ENCODE peak calls at places on chromosomes 7 and 10, in five cellular contexts. I is MM.1S, U is HL-60, A is iPS DF 6.9, O is SHP77. D is an unnamed sample.

GRCh38 chr7:45151131-45151684 is 6.4 kb upstream of the RAMP3 start:
- DNase-seq in I (no peak), U (no peak), A (no peak), O (no peak), D (no peak)

GRCh38 chr7:45691155-45691656 is 117.0 kb downstream of the ADCY1 start:
- DNase-seq in I (no peak), U (no peak), A (no peak), O (no peak), D (no peak)

GRCh38 chr10:91635401-91636400 is 2.8 kb upstream of the PPP1R3C start:
- DNase-seq in I (peak), U (peak), A (peak), O (peak), D (peak)

GRCh38 chr7:139596626-139597025 is 73.1 kb downstream of the CLEC2L start:
- DNase-seq in I (no peak), U (no peak), A (no peak), O (no peak), D (no peak)

GRCh38 chr7:73734619-73735525 is 3.7 kb downstream of the ABHD11 start:
- DNase-seq in I (peak), U (peak), A (no peak), O (peak), D (peak)

GRCh38 chr7:107501593-107501992 is 31.7 kb downstream of the GPR22 start:
- DNase-seq in I (peak), U (no peak), A (no peak), O (peak), D (peak)

GRCh38 chr10:66714741-66715140 is 211.1 kb upstream of the LRRTM3 start:
- DNase-seq in I (no peak), U (no peak), A (no peak), O (no peak), D (peak)

GRCh38 chr7:13989138-13989943 is at the start of gene ETV1:
- DNase-seq in I (no peak), U (peak), A (peak), O (peak), D (peak)

GRCh38 chr10:83915801-83916200 is 223.5 kb upstream of the GHITM start:
- DNase-seq in I (no peak), U (no peak), A (no peak), O (no peak), D (no peak)

GRCh38 chr10:84355106-84355505 is 26.7 kb downstream of the CCSER2 start:
- DNase-seq in I (no peak), U (no peak), A (no peak), O (no peak), D (no peak)

GRCh38 chr7:42739591-42739990 is 172.3 kb downstream of the C7orf25 start:
- DNase-seq in I (no peak), U (no peak), A (no peak), O (no peak), D (no peak)

GRCh38 chr7:40436761-40437160 is 302.0 kb downstream of the SUGCT start:
- DNase-seq in I (no peak), U (no peak), A (no peak), O (no peak), D (no peak)

GRCh38 chr10:124419635-124420034 is 912 bp upstream of the OAT start:
- DNase-seq in I (no peak), U (no peak), A (no peak), O (no peak), D (no peak)

GRCh38 chr10:78614744-78615143 is 454.0 kb upstream of the ZMIZ1 start:
- DNase-seq in I (no peak), U (no peak), A (no peak), O (no peak), D (no peak)

GRCh38 chr7:123773499-123773898 is 24.7 kb upstream of the WASL start:
- DNase-seq in I (no peak), U (no peak), A (no peak), O (no peak), D (no peak)

GRCh38 chr10:93074597-93075368 is 1.1 kb downstream of the CYP26A1 start:
- DNase-seq in I (peak), U (no peak), A (no peak), O (no peak), D (no peak)

GRCh38 chr10:130003787-130004613 is 39.9 kb upstream of the EBF3 start:
- DNase-seq in I (no peak), U (no peak), A (no peak), O (no peak), D (no peak)

GRCh38 chr10:105974803-105975456 is 1189.6 kb downstream of the SORCS1 start:
- DNase-seq in I (peak), U (no peak), A (no peak), O (peak), D (no peak)

GRCh38 chr7:46539892-46540483 is 618.9 kb upstream of the IGFBP3 start:
- DNase-seq in I (no peak), U (no peak), A (peak), O (no peak), D (no peak)

GRCh38 chr7:1283941-1284742 is 51.5 kb downstream of the UNCX start:
- DNase-seq in I (no peak), U (no peak), A (no peak), O (no peak), D (no peak)

GRCh38 chr10:5559642-5560141 is 34.9 kb downstream of the CALML3 start:
- DNase-seq in I (no peak), U (no peak), A (no peak), O (no peak), D (no peak)

GRCh38 chr7:101488826-101489572 is 126.3 kb downstream of the COL26A1 start:
- DNase-seq in I (no peak), U (no peak), A (no peak), O (no peak), D (no peak)

GRCh38 chr10:88923525-88923924 is 29.0 kb downstream of the ACTA2 start:
- DNase-seq in I (no peak), U (no peak), A (no peak), O (no peak), D (no peak)

GRCh38 chr7:78020874-78021249 is 222.3 kb downstream of the PHTF2 start:
- DNase-seq in I (no peak), U (no peak), A (no peak), O (no peak), D (peak)

GRCh38 chr10:114526497-114527238 is 122.4 kb upstream of the AFAP1L2 start:
- DNase-seq in I (peak), U (peak), A (peak), O (peak), D (peak)

GRCh38 chr7:129607471-129608120 is 3.9 kb upstream of the NRF1 start:
- DNase-seq in I (peak), U (no peak), A (peak), O (peak), D (peak)

GRCh38 chr10:110629680-110630191 is 14.4 kb upstream of the RBM20 start:
- DNase-seq in I (no peak), U (no peak), A (no peak), O (peak), D (no peak)

GRCh38 chr7:16261654-16262053 is 159.7 kb downstream of the CRPPA start:
- DNase-seq in I (no peak), U (no peak), A (no peak), O (no peak), D (no peak)

GRCh38 chr7:90766814-90767564 is 170.9 kb downstream of the CDK14 start:
- DNase-seq in I (no peak), U (no peak), A (no peak), O (peak), D (no peak)

GRCh38 chr7:39659356-39660013 is 36.1 kb downstream of the RALA start:
- DNase-seq in I (no peak), U (no peak), A (no peak), O (no peak), D (no peak)

GRCh38 chr10:71462642-71462935 is 65.9 kb downstream of the CDH23 start:
- DNase-seq in I (no peak), U (no peak), A (no peak), O (no peak), D (no peak)

GRCh38 chr7:5690931-5691461 is 90.5 kb downstream of the RNF216 start:
- DNase-seq in I (no peak), U (no peak), A (no peak), O (no peak), D (no peak)